ENCODE peak calls at places on chromosome 20, in four cellular contexts. G is K562, H is SK-N-SH, O is HCT116. R is an unnamed sample.

GRCh38 chr20:46277602-46278001 is 30.7 kb downstream of the CDH22 start:
- DNase-seq in H (no peak), O (no peak), G (peak; percentile 74), R (no peak)

GRCh38 chr20:19913927-19914614 is 103.1 kb upstream of the NAA20 start:
- DNase-seq in G (no peak), O (no peak), H (no peak), R (no peak)

GRCh38 chr20:2114560-2114959 is 12.9 kb downstream of the STK35 start:
- DNase-seq in O (no peak), H (no peak), G (no peak), R (no peak)

GRCh38 chr20:17617212-17617867 is 47.5 kb downstream of the DSTN start:
- DNase-seq in H (peak; percentile 91), O (peak; percentile 18), G (peak; percentile 65), R (peak; percentile 77)

GRCh38 chr20:57205625-57206219 is 60.7 kb downstream of the BMP7 start:
- DNase-seq in G (no peak), O (peak; percentile 81), H (no peak), R (no peak)

GRCh38 chr20:57699395-57699794 is 10.4 kb downstream of the PMEPA1 start:
- DNase-seq in H (no peak), O (no peak), G (no peak), R (no peak)

GRCh38 chr20:47672886-47673670 is 112.2 kb downstream of the SULF2 start:
- DNase-seq in H (no peak), O (no peak), G (no peak), R (no peak)

GRCh38 chr20:51931321-51931720 is 129.0 kb upstream of the SALL4 start:
- DNase-seq in O (no peak), H (no peak), G (no peak), R (no peak)

GRCh38 chr20:1373614-1374013 is 19.2 kb downstream of the FKBP1A start:
- DNase-seq in G (no peak), O (no peak), H (no peak), R (no peak)

GRCh38 chr20:63968928-63969760 is 586 bp downstream of the ZNF512B start:
- DNase-seq in H (peak; percentile 86), G (peak; percentile 37), O (no peak), R (no peak)

GRCh38 chr20:8255945-8256632 is 124.0 kb downstream of the PLCB1 start:
- DNase-seq in H (no peak), G (no peak), O (no peak), R (no peak)

GRCh38 chr20:47024461-47024937 is 129.9 kb downstream of the EYA2 start:
- DNase-seq in H (no peak), G (no peak), O (no peak), R (no peak)

GRCh38 chr20:45100563-45101245 is at the start of gene KCNS1:
- DNase-seq in H (peak; percentile 40), G (peak; percentile 31), O (no peak), R (no peak)

GRCh38 chr20:59399426-59400099 is 99.2 kb downstream of the EDN3 start:
- DNase-seq in G (no peak), O (no peak), H (no peak), R (no peak)

GRCh38 chr20:6265204-6265904 is 142.5 kb upstream of the FERMT1 start:
- DNase-seq in O (peak; percentile 7), G (no peak), H (peak; percentile 22), R (no peak)

GRCh38 chr20:59810376-59811187 is 122.9 kb downstream of the SYCP2 start:
- DNase-seq in O (no peak), G (peak; percentile 25), H (peak; percentile 54), R (no peak)

GRCh38 chr20:57769756-57770155 is 59.9 kb upstream of the PMEPA1 start:
- DNase-seq in G (no peak), O (no peak), H (no peak), R (no peak)

GRCh38 chr20:35831029-35831428 is 59.2 kb downstream of the PHF20 start:
- DNase-seq in G (no peak), H (no peak), O (no peak), R (no peak)

GRCh38 chr20:10433014-10433622 is 904 bp downstream of the MKKS start:
- DNase-seq in H (peak; percentile 35), O (no peak), G (no peak), R (no peak)

GRCh38 chr20:2172305-2173175 is 70.9 kb downstream of the STK35 start:
- DNase-seq in G (peak; percentile 72), O (peak; percentile 36), H (peak; percentile 82), R (peak; percentile 74)

GRCh38 chr20:38514947-38515346 is 42.3 kb downstream of the RALGAPB start:
- DNase-seq in G (no peak), H (peak; percentile 14), O (no peak), R (no peak)

GRCh38 chr20:57749131-57749690 is 39.4 kb upstream of the PMEPA1 start:
- DNase-seq in H (no peak), G (no peak), O (no peak), R (no peak)

GRCh38 chr20:19492937-19493336 is 265.1 kb upstream of the RIN2 start:
- DNase-seq in O (no peak), G (no peak), H (peak; percentile 46), R (no peak)

GRCh38 chr20:62236674-62236996 is 1.7 kb upstream of the OSBPL2 start:
- DNase-seq in H (no peak), O (no peak), G (peak; percentile 42), R (no peak)

GRCh38 chr20:46139908-46140482 is 21.9 kb downstream of the CD40 start:
- DNase-seq in H (peak; percentile 68), O (no peak), G (no peak), R (no peak)

GRCh38 chr20:15846446-15846845 is 726.8 kb downstream of the KIF16B start:
- DNase-seq in G (no peak), O (no peak), H (no peak), R (no peak)

GRCh38 chr20:6848041-6848440 is 80.6 kb downstream of the BMP2 start:
- DNase-seq in H (no peak), G (no peak), O (no peak), R (no peak)

GRCh38 chr20:9926007-9926406 is 87.1 kb upstream of the PAK5 start:
- DNase-seq in G (no peak), H (no peak), O (no peak), R (no peak)

GRCh38 chr20:47686545-47686944 is 98.7 kb downstream of the SULF2 start:
- DNase-seq in G (no peak), O (no peak), H (no peak), R (no peak)

GRCh38 chr20:43983359-43983758 is 68.7 kb downstream of the TOX2 start:
- DNase-seq in G (peak; percentile 63), O (no peak), H (no peak), R (no peak)

GRCh38 chr20:52481443-52481842 is 289.9 kb upstream of the ZFP64 start:
- DNase-seq in H (peak; percentile 59), G (no peak), O (no peak), R (no peak)

GRCh38 chr20:19688031-19688806 is 69.8 kb upstream of the RIN2 start:
- DNase-seq in H (peak; percentile 47), O (peak; percentile 34), G (peak; percentile 8), R (peak; percentile 76)

GRCh38 chr20:43844778-43845614 is 69.7 kb upstream of the TOX2 start:
- DNase-seq in H (no peak), O (peak; percentile 74), G (no peak), R (no peak)

GRCh38 chr20:43988451-43988850 is 73.8 kb downstream of the TOX2 start:
- DNase-seq in O (no peak), G (no peak), H (no peak), R (no peak)

GRCh38 chr20:43749734-43750294 is 23.0 kb upstream of the GTSF1L start:
- DNase-seq in G (peak; percentile 85), O (peak; percentile 29), H (peak; percentile 93), R (peak; percentile 90)

GRCh38 chr20:39773380-39774000 is 811.3 kb downstream of the DHX35 start:
- DNase-seq in G (no peak), O (no peak), H (no peak), R (no peak)

DNA sequence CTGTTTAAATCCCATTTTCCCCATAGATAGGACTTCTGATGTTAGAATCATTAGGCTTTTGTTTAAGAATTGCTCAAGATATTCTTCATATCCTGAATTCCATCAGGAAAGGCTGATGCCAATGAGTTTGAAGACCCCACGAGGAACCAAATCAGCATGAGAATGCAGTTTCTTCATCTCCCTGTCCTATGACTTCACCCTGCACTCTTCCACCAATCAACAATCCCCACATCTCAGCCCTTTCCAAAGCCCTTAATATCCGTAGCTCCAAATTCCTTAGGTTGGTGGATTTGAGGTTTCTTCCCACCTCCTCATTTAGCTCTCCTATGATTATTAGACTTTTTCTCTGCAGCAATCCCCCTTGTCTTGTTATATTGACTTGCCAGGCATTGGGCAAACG is 88.3 kb upstream of the PRND start:
- DNase-seq in O (no peak), G (no peak), H (no peak), R (no peak)
- TF ChIP-seq JUND in O (no peak), G (no peak), H (no peak), R (no peak)

GRCh38 chr20:37481610-37482009 is 39.4 kb upstream of the NNAT start:
- DNase-seq in G (no peak), O (no peak), H (no peak), R (no peak)

GRCh38 chr20:37480915-37481314 is 40.1 kb upstream of the NNAT start:
- DNase-seq in O (no peak), H (no peak), G (no peak), R (no peak)

GRCh38 chr20:37484386-37484785 is 36.7 kb upstream of the NNAT start:
- DNase-seq in O (no peak), G (no peak), H (no peak), R (no peak)

GRCh38 chr20:37490670-37491350 is 30.2 kb upstream of the NNAT start:
- DNase-seq in O (no peak), H (no peak), G (no peak), R (no peak)

DNA sequence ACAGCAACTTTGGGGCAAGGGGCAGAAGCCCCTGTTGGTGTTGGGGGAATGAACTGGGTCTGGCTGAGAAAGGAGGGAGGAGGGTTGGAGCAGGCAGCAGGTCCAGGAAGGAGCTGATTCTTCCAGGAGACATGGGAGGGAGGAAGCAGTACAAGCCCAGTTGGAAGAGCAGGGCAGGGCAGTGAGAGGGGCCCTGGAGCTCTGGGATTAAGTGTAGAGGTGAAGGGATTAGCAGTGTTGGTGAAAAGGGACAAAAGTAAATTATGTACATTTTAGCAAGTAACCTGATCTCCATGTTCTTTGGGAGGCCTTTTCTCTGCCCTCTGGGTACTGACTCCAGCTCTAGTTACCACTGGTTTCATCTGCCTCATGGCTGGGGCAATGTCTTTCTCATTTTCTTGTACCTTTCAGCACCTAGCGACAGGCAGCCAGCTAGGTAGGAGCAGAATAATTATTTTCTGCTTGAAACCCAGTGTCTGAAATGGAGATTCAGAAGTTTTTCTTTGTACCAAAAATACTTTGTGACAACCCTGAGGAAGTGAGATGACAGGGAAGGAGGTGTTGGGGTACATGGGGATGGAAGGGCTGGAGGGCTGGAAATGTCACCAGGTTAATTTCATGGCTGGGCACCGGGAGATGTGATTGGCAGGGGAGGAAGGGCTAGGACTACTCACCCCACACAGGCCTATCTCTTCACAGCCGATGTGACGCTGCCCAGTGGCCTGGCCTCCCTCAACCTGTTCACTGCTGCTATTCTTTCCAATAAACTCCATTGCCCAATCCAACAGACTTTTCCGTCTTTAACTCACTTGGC is 34.7 kb upstream of the NNAT start:
- DNase-seq in G (no peak), O (no peak), H (no peak), R (no peak)
- TF ChIP-seq JUND in G (no peak), O (no peak), H (no peak), R (no peak)

GRCh38 chr20:32784369-32785080 is 22.3 kb downstream of the DNMT3B start:
- DNase-seq in O (no peak), H (no peak), G (no peak), R (no peak)
- TF ChIP-seq JUND in O (no peak), H (no peak), G (no peak), R (no peak)

GRCh38 chr20:50292324-50293243 is 102.0 kb downstream of the CEBPB start:
- DNase-seq in H (no peak), G (peak; percentile 99), O (no peak), R (peak; percentile 61)
- TF ChIP-seq JUND in H (no peak), G (peak; percentile 99), O (no peak), R (no peak)

GRCh38 chr20:54611701-54612487 is 136.5 kb downstream of the DOK5 start:
- DNase-seq in G (no peak), H (no peak), O (no peak), R (no peak)
- TF ChIP-seq JUND in G (no peak), H (no peak), O (no peak), R (no peak)

R was measured in T47D.